ENCODE peak calls at places on chromosomes 2 and 18, in four cellular contexts. W is keratinocyte; B is activated CD4-positive, alpha-beta memory T cell treated with anti-CD3 and anti-CD28 coated beads, Interleukin-2, amount 10 ng/mL, durations not matched to agents 7 days and 5 days; K is activated CD8-positive, alpha-beta T cell treated with anti-CD3 and anti-CD28 coated beads for 36 hours. D is an unnamed sample.

GRCh38 chr2:226063704-226064390 is 664.3 kb downstream of the NYAP2 start:
- DNase-seq in B (no peak), K (no peak), W (peak; percentile 96), D (no peak)

GRCh38 chr2:50514881-50515280 is 517.1 kb downstream of the NRXN1 start:
- DNase-seq in K (no peak), B (no peak), W (no peak), D (no peak)

GRCh38 chr2:177231270-177231669 is 18.7 kb downstream of the HNRNPA3 start:
- DNase-seq in B (no peak), W (no peak), K (no peak), D (no peak)

GRCh38 chr2:160294889-160295288 is 94.8 kb upstream of the ITGB6 start:
- DNase-seq in K (no peak), W (no peak), B (no peak), D (no peak)

GRCh38 chr2:70498054-70498453 is 55.6 kb downstream of the TGFA start:
- DNase-seq in W (no peak), K (no peak), B (no peak), D (no peak)

GRCh38 chr2:55159037-55159651 is 72.9 kb downstream of the CLHC1 start:
- DNase-seq in K (no peak), W (no peak), B (no peak), D (no peak)

GRCh38 chr2:223019987-223020717 is 31.8 kb upstream of the KCNE4 start:
- DNase-seq in B (no peak), W (no peak), K (no peak), D (no peak)

GRCh38 chr2:36597532-36598377 is at the start of gene FEZ2:
- DNase-seq in B (peak; percentile 72), K (peak; percentile 80), W (no peak), D (peak; percentile 65)

GRCh38 chr18:78901923-78902794 is 77.5 kb upstream of the SALL3 start:
- DNase-seq in K (no peak), B (no peak), W (no peak), D (no peak)

GRCh38 chr2:112027767-112028166 is 27.3 kb upstream of the TMEM87B start:
- DNase-seq in B (no peak), W (no peak), K (no peak), D (no peak)

GRCh38 chr2:219441451-219442205 is 7.0 kb downstream of the SPEG start:
- DNase-seq in B (peak; percentile 25), W (no peak), K (peak; percentile 51), D (no peak)

GRCh38 chr2:30899655-30900054 is 92.4 kb upstream of the CAPN13 start:
- DNase-seq in W (no peak), K (no peak), B (no peak), D (no peak)

GRCh38 chr2:238085899-238086298 is 14.2 kb upstream of the ESPNL start:
- DNase-seq in B (no peak), K (no peak), W (no peak), D (no peak)

GRCh38 chr2:157874278-157874825 is 1.8 kb downstream of the ACVR1 start:
- DNase-seq in B (no peak), K (no peak), W (no peak), D (no peak)

GRCh38 chr2:229083606-229084349 is 187.3 kb downstream of the PID1 start:
- DNase-seq in W (no peak), K (no peak), B (no peak), D (no peak)

GRCh38 chr2:105977212-105977611 is 216.9 kb downstream of the UXS1 start:
- DNase-seq in K (peak; percentile 39), B (no peak), W (peak; percentile 73), D (no peak)

GRCh38 chr2:239911630-239912071 is 113.5 kb downstream of the NDUFA10 start:
- DNase-seq in K (no peak), B (no peak), W (no peak), D (no peak)

GRCh38 chr2:174587607-174588006 is 10.0 kb downstream of the WIPF1 start:
- DNase-seq in W (no peak), K (no peak), B (no peak), D (no peak)

GRCh38 chr2:12050381-12050780 is 303.9 kb downstream of the LPIN1 start:
- DNase-seq in K (no peak), B (no peak), W (no peak), D (peak; percentile 35)

GRCh38 chr2:140891614-140892212 is 1239.1 kb downstream of the LRP1B start:
- DNase-seq in K (no peak), B (no peak), W (no peak), D (no peak)

GRCh38 chr2:224196789-224197188 is 157.7 kb upstream of the SERPINE2 start:
- DNase-seq in K (no peak), B (no peak), W (no peak), D (no peak)

GRCh38 chr2:12282780-12283695 is 433.7 kb upstream of the TRIB2 start:
- DNase-seq in B (no peak), W (no peak), K (no peak), D (no peak)

GRCh38 chr2:43513216-43513615 is 82.6 kb downstream of the THADA start:
- DNase-seq in B (no peak), W (no peak), K (no peak), D (no peak)

GRCh38 chr2:163574309-163574708 is 161.5 kb downstream of the FIGN start:
- DNase-seq in W (no peak), K (no peak), B (no peak), D (no peak)

GRCh38 chr2:223815186-223815883 is 22.0 kb downstream of the AP1S3 start:
- DNase-seq in K (no peak), B (no peak), W (peak; percentile 78), D (no peak)

GRCh38 chr2:46273919-46274318 is 23.3 kb upstream of the EPAS1 start:
- DNase-seq in B (no peak), W (no peak), K (no peak), D (no peak)

GRCh38 chr2:191679818-191680600 is 2.1 kb downstream of the NABP1 start:
- DNase-seq in B (no peak), W (no peak), K (no peak), D (peak; percentile 42)

GRCh38 chr2:88090446-88091283 is 23.0 kb downstream of the SMYD1 start:
- DNase-seq in K (peak; percentile 66), B (no peak), W (no peak), D (no peak)

GRCh38 chr2:238821391-238821790 is 26.5 kb upstream of the TWIST2 start:
- DNase-seq in W (no peak), B (no peak), K (no peak), D (no peak)

GRCh38 chr2:231294578-231295362 is 96.3 kb downstream of the ARMC9 start:
- DNase-seq in W (no peak), B (no peak), K (no peak), D (no peak)

D was measured in naive B cell.